ENCODE peak calls at places on chromosomes 1 and 21, in five cellular contexts. I is lower lobe of right lung; T is CD8-positive, alpha-beta memory T cell; J is brain microvascular endothelial cell; N is kidney. Z is an unnamed sample.

GRCh38 chr1:160097911-160098851 is at the start of gene IGSF8:
- DNase-seq in I (peak), T (peak), J (peak), N (peak), Z (peak)

GRCh38 chr1:232150770-232151548 is 479.0 kb downstream of the SIPA1L2 start:
- DNase-seq in J (no peak), I (no peak), N (no peak), T (no peak), Z (no peak)

GRCh38 chr1:55216078-55216477 is 914 bp upstream of the USP24 start:
- DNase-seq in T (no peak), N (no peak), J (no peak), I (no peak), Z (no peak)

GRCh38 chr1:60639287-60639686 is 443.1 kb upstream of the NFIA start:
- DNase-seq in I (no peak), N (no peak), T (no peak), J (no peak), Z (no peak)

GRCh38 chr21:25421327-25422028 is 185.8 kb downstream of the MRPL39 start:
- DNase-seq in J (peak), T (peak), I (no peak), N (no peak), Z (peak)

GRCh38 chr1:26372039-26372438 is 511 bp downstream of the ZNF683 start:
- DNase-seq in J (no peak), I (no peak), N (no peak), T (no peak), Z (no peak)

GRCh38 chr1:39845569-39846566 is 37.4 kb downstream of the TRIT1 start:
- DNase-seq in N (peak), J (peak), I (peak), T (peak), Z (peak)

GRCh38 chr1:18058522-18058921 is 49.1 kb upstream of the IGSF21 start:
- DNase-seq in J (no peak), I (no peak), T (no peak), N (no peak), Z (no peak)

GRCh38 chr1:100184536-100184935 is 6.5 kb upstream of the LRRC39 start:
- DNase-seq in T (no peak), I (no peak), N (no peak), J (no peak), Z (no peak)

GRCh38 chr1:229887043-229887822 is 179.8 kb upstream of the GALNT2 start:
- DNase-seq in T (no peak), J (no peak), N (no peak), I (no peak), Z (no peak)

GRCh38 chr1:18302788-18303413 is 177.8 kb upstream of the KLHDC7A start:
- DNase-seq in N (no peak), J (no peak), T (no peak), I (no peak), Z (peak)

GRCh38 chr1:99644302-99645004 is 1.5 kb upstream of the PALMD start:
- DNase-seq in T (no peak), I (no peak), N (no peak), J (no peak), Z (no peak)

GRCh38 chr1:198978523-198978922 is 339.7 kb downstream of the PTPRC start:
- DNase-seq in I (no peak), T (no peak), J (no peak), N (no peak), Z (no peak)

GRCh38 chr1:244964112-244964971 is 100.0 kb upstream of the HNRNPU start:
- DNase-seq in J (peak), I (no peak), T (peak), N (no peak), Z (peak)

GRCh38 chr1:30322859-30323257 is 400.5 kb downstream of the MATN1 start:
- DNase-seq in J (no peak), T (no peak), N (peak), I (no peak), Z (no peak)

GRCh38 chr1:237568955-237569354 is 321.8 kb downstream of the ZP4 start:
- DNase-seq in N (no peak), J (no peak), I (no peak), T (no peak), Z (no peak)

GRCh38 chr1:154567386-154568164 is at the start of gene CHRNB2:
- DNase-seq in T (peak), I (peak), N (peak), J (no peak), Z (peak)

GRCh38 chr1:42943166-42943565 is 15.5 kb downstream of the SLC2A1 start:
- DNase-seq in J (peak), T (peak), I (peak), N (peak), Z (peak)

GRCh38 chr21:44920694-44921604 is at the start of gene ITGB2:
- DNase-seq in J (no peak), I (peak), N (peak), T (peak), Z (no peak)

GRCh38 chr1:80392529-80392928 is 1386.0 kb upstream of the ADGRL4 start:
- DNase-seq in T (no peak), N (no peak), J (peak), I (no peak), Z (no peak)

GRCh38 chr1:44621841-44622286 is 52.4 kb downstream of the TMEM53 start:
- DNase-seq in N (no peak), T (no peak), J (no peak), I (no peak), Z (no peak)

GRCh38 chr1:64292399-64292798 is 89.0 kb downstream of the UBE2U start:
- DNase-seq in J (no peak), I (no peak), T (no peak), N (no peak), Z (no peak)

GRCh38 chr1:31624354-31625179 is 7.1 kb downstream of the HCRTR1 start:
- DNase-seq in N (no peak), I (no peak), T (no peak), J (no peak), Z (no peak)

GRCh38 chr1:19096036-19096833 is 113.8 kb downstream of the UBR4 start:
- DNase-seq in N (no peak), J (no peak), T (no peak), I (peak), Z (peak)

GRCh38 chr1:242738702-242739225 is 214.3 kb upstream of the PLD5 start:
- DNase-seq in N (no peak), T (no peak), I (no peak), J (no peak), Z (no peak)

GRCh38 chr1:25997759-25998074 is at the start of gene PAFAH2:
- DNase-seq in I (peak), N (peak), J (no peak), T (no peak), Z (no peak)

GRCh38 chr1:117128323-117129079 is 7.0 kb upstream of the TRIM45 start:
- DNase-seq in T (peak), I (no peak), J (no peak), N (no peak), Z (no peak)

GRCh38 chr1:23216771-23217420 is 406 bp downstream of the HTR1D start:
- DNase-seq in T (peak), I (no peak), J (no peak), N (no peak), Z (no peak)
- H3K4me3 ChIP-seq in T (no peak), I (peak), J (peak), N (no peak), Z (peak)

DNA sequence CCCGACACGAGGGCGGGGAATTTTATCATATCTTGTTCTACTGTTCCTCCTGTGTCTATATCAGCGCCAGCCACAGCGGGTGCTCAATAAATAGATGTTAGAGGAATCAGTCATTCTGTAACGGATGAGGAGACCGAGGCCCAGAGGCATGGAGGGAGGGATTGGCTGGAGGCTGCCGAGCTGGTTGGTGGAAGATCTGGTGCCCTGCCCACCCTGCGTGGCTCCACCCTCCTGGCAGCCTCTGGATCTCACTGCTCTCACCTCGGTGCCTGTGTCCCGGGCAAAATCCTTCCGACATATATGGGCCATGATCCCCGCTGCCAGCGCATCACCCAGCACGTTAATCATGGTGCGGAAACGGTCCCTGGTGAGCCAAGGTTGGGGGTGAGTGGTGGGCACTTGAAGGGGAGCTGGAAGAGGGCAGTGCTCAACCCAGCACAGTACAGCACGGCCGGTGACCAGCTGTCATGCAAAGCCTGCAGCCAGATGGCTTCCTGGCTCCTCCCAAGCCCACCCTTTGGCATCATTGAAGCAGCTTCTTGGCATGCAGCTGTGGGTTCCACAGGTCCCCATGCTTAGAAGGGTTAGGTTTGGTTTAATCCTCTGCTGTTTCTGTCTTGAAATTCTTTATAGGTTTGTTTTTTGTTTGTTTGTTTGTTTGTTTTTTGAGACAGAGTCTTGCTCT is 26.7 kb downstream of the PODN start:
- DNase-seq in I (no peak), N (no peak), T (no peak), J (no peak), Z (no peak)
- H3K27ac ChIP-seq in I (no peak), N (no peak), T (no peak), J (no peak), Z (no peak)

GRCh38 chr1:2050482-2050792 is 226 bp downstream of the PRKCZ start:
- DNase-seq in J (no peak), T (no peak), I (no peak), N (no peak), Z (no peak)
- H3K4me3 ChIP-seq in J (no peak), T (no peak), I (peak), N (no peak), Z (peak)

DNA sequence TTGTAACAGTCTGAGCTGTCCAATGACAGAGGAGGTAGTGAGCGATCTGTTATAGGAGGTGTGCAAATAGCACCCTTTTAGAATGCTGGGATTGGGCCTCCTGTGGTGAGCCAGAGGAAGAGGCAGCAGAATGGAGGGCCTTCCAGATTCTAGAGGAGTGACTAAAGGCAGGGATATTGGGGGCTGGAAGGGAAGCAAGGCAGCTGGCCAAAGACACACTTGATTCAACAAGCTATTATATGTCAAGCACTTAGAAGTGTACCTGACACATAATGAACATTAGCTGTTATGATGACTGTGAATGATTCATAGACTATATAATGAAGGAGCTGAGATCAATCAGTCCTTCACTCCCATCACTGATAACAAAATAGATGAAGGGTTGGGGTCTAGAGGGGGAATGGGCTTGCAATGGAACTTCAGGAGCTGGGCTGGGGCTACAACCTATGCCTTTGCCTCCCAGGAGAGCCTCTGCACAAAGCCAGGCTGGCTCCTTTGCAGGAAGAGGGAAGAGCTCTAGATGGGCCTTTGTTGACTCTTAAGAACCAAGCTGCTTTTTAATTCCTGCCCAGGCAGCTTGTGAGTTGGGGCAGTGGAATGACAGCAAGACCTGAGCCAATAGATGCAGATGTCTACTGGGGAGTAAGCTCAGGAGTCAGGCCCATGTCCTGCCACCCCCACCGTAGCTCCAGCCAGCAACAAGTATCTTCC is 2.3 kb upstream of the MKNK1 start:
- DNase-seq in I (no peak), J (no peak), T (no peak), N (no peak), Z (no peak)
- H3K27ac ChIP-seq in I (no peak), J (no peak), T (no peak), N (no peak), Z (no peak)

GRCh38 chr1:11802973-11803885 is 2.5 kb downstream of the MTHFR start:
- DNase-seq in N (peak), T (peak), I (peak), J (peak), Z (peak)

GRCh38 chr1:11805454-11806306 is at the start of the genes CLCN6 and MTHFR:
- DNase-seq in N (peak), I (peak), T (peak), J (peak), Z (peak)

GRCh38 chr1:11804666-11805453 is 904 bp downstream of the MTHFR start:
- DNase-seq in I (peak), T (peak), N (peak), J (peak), Z (no peak)

GRCh38 chr1:11806307-11806936 is 431 bp downstream of the CLCN6 start:
- DNase-seq in N (peak), I (no peak), T (no peak), J (peak), Z (no peak)

GRCh38 chr1:11807087-11807486 is 1.1 kb downstream of the CLCN6 start:
- DNase-seq in N (no peak), I (no peak), T (no peak), J (no peak), Z (no peak)
- H3K4me3 ChIP-seq in N (peak), I (peak), T (peak), J (peak), Z (no peak)

GRCh38 chr21:43911015-43911934 is 46.3 kb downstream of the AGPAT3 start:
- DNase-seq in N (peak), T (no peak), I (peak), J (no peak), Z (peak)
- H3K27ac ChIP-seq in N (peak), T (no peak), I (peak), J (no peak), Z (peak)

Z was measured in Peyer's patch.